ENCODE peak calls at places on chromosomes 2 and 18, in four cellular contexts. B is OCI-LY7, J is fibroblast of lung, S is neuronal stem cell. G is an unnamed sample.

GRCh38 chr18:12657048-12657848 is 659 bp downstream of the SPIRE1 start:
- DNase-seq in B (no peak), J (peak; percentile 58), S (peak; percentile 21), G (peak; percentile 82)

GRCh38 chr2:104701471-104701911 is 152.4 kb upstream of the POU3F3 start:
- DNase-seq in B (no peak), J (no peak), S (no peak), G (no peak)

GRCh38 chr2:204108874-204109295 is 172.3 kb downstream of the ICOS start:
- DNase-seq in B (no peak), J (no peak), S (no peak), G (no peak)

GRCh38 chr18:10852610-10853303 is 296.6 kb downstream of the PIEZO2 start:
- DNase-seq in B (no peak), J (no peak), S (no peak), G (no peak)

GRCh38 chr2:120430957-120431356 is 85.0 kb downstream of the INHBB start:
- DNase-seq in B (no peak), J (no peak), S (no peak), G (no peak)

GRCh38 chr2:46784278-46784677 is 131.3 kb downstream of the MCFD2 start:
- DNase-seq in B (no peak), J (no peak), S (no peak), G (no peak)

GRCh38 chr2:189555243-189555642 is 25.3 kb downstream of the SLC40A1 start:
- DNase-seq in B (no peak), J (no peak), S (no peak), G (no peak)

GRCh38 chr2:135694711-135695110 is 46.9 kb upstream of the UBXN4 start:
- DNase-seq in B (no peak), J (no peak), S (no peak), G (peak; percentile 19)

GRCh38 chr2:48415765-48416515 is 114.0 kb upstream of the STON1 start:
- DNase-seq in B (no peak), J (no peak), S (no peak), G (peak; percentile 6)

GRCh38 chr2:223051580-223052375 is at the start of gene KCNE4:
- DNase-seq in B (no peak), J (peak; percentile 52), S (no peak), G (peak; percentile 75)

GRCh38 chr18:50405582-50406271 is 30.9 kb downstream of the SKA1 start:
- DNase-seq in B (no peak), J (no peak), S (no peak), G (no peak)

GRCh38 chr2:66433945-66434678 is 813 bp upstream of the MEIS1 start:
- DNase-seq in B (peak; percentile 72), J (peak; percentile 76), S (no peak), G (peak; percentile 86)

GRCh38 chr2:219218279-219219112 is at the start of gene ABCB6:
- DNase-seq in B (no peak), J (peak; percentile 90), S (peak; percentile 82), G (peak; percentile 96)
- H3K4me2 ChIP-seq in B (peak within 1 kb of the TSS; percentile 56), J (peak within 1 kb of the TSS; percentile 74), S (peak within 1 kb of the TSS; percentile 99), G (peak within 1 kb of the TSS; percentile 75)

GRCh38 chr2:239266436-239266770 is 134.4 kb downstream of the HDAC4 start:
- DNase-seq in B (no peak), J (no peak), S (no peak), G (no peak)
- H3K4me2 ChIP-seq in B (no peak overlapping the region), J (no peak overlapping the region), S (no peak overlapping the region), G (no peak overlapping the region)

GRCh38 chr2:124286089-124286783 is 261.1 kb downstream of the CNTNAP5 start:
- DNase-seq in B (no peak), J (no peak), S (no peak), G (no peak)

GRCh38 chr2:124289060-124289459 is 264.0 kb downstream of the CNTNAP5 start:
- DNase-seq in B (no peak), J (no peak), S (no peak), G (no peak)

DNA sequence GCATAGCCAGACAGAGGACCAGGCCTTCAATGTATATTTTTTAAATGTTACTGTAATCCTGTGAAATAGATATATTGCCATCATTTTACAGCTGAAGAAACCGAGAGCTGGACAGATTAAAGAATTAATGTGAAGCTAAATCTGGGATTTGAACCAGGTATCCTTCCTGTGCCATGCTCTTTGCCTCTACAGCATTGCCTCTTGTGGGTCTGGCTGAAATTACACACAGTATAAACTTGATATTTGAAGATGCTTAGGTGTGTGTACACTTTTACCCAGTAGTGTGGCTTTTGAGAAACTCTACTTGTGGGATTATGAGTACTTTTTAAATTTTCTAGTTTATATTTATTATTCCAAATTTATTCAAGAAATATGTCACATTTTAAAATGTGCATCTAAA is 264.5 kb downstream of the CNTNAP5 start:
- DNase-seq in B (no peak), J (no peak), S (no peak), G (no peak)
- H3K4me2 ChIP-seq in B (no peak overlapping the region), J (no peak overlapping the region), S (no peak overlapping the region), G (no peak overlapping the region)

GRCh38 chr18:51664236-51664635 is 466.8 kb upstream of the MEX3C start:
- DNase-seq in B (no peak), J (no peak), S (no peak), G (no peak)

GRCh38 chr18:51668632-51669031 is 471.2 kb upstream of the MEX3C start:
- DNase-seq in B (no peak), J (no peak), S (no peak), G (no peak)

GRCh38 chr18:51666717-51667320 is 469.3 kb upstream of the MEX3C start:
- DNase-seq in B (no peak), J (peak; percentile 11), S (no peak), G (peak; percentile 10)

DNA sequence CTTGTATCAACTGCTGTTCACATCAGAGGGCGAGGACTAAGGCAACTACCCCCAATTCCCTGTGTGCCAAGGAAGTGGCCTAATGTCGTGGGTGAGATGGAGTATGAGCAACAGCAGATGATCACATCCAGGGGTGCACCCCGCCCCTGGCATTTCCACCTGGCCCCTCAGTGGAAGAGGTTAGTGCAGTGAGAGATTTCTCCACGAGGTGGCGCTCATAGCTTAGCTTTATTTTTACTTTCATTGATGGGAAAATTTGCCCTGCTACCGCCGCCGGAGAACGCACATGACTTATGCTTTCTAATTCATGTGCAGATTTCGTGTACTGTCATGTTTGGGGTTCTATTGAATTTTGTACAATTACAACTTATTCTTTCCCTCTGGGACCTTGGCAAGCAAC is 470.6 kb upstream of the MEX3C start:
- DNase-seq in B (peak; percentile 45), J (peak; percentile 11), S (peak; percentile 63), G (peak; percentile 61)
- H3K4me2 ChIP-seq in B (no peak overlapping the region), J (no peak overlapping the region), S (no peak overlapping the region), G (no peak overlapping the region)

GRCh38 chr2:124187948-124188347 is 162.9 kb downstream of the CNTNAP5 start:
- DNase-seq in B (no peak), J (no peak), S (no peak), G (no peak)

DNA sequence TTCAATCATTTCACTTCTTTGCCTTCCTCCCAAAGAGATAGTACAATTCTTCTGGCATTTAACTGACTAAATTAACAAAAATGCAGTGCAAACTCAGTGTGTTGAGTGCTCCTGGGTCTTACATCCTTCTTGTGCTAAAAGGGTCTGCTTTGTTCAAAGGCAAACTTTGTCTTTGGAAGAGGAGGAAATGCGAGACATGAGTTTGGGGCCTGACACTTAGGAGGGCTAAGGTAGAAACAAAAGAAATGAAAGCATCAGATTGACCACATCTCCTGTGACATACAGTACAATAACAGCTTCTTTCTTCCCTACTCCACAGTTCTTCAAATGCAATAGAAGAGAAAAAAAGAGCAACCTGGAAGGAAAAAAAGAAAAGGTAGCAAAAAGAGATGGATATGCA is 161.7 kb downstream of the CNTNAP5 start:
- DNase-seq in B (no peak), J (no peak), S (no peak), G (no peak)
- H3K4me2 ChIP-seq in B (no peak overlapping the region), J (no peak overlapping the region), S (no peak overlapping the region), G (no peak overlapping the region)

GRCh38 chr18:58354791-58355190 is 274.1 kb downstream of the ALPK2 start:
- DNase-seq in B (no peak), J (no peak), S (no peak), G (no peak)
- H3K4me2 ChIP-seq in B (no peak overlapping the region), J (no peak overlapping the region), S (no peak overlapping the region), G (no peak overlapping the region)

GRCh38 chr18:23498062-23498582 is 5.2 kb upstream of the RMC1 start:
- DNase-seq in B (peak; percentile 43), J (no peak), S (no peak), G (no peak)
- H3K4me2 ChIP-seq in B (peak overlapping the region; percentile 55), J (no peak overlapping the region), S (no peak overlapping the region), G (no peak overlapping the region)

GRCh38 chr2:144524190-144524957 is 4.5 kb upstream of the ZEB2 start:
- DNase-seq in B (peak; percentile 65), J (peak; percentile 20), S (peak; percentile 71), G (peak; percentile 60)
- H3K4me2 ChIP-seq in B (peak overlapping the region; percentile 72), J (peak overlapping the region; percentile 79), S (peak overlapping the region; percentile 72), G (peak overlapping the region; percentile 95)

GRCh38 chr18:62028715-62029114 is 135.9 kb upstream of the RNF152 start:
- DNase-seq in B (no peak), J (no peak), S (no peak), G (no peak)
- H3K4me2 ChIP-seq in B (no peak overlapping the region), J (no peak overlapping the region), S (no peak overlapping the region), G (no peak overlapping the region)

G was measured in GM23248.